ENCODE peak calls at places on chromosomes 4 and X, in four cellular contexts. T, U, L and E are unnamed samples.

GRCh38 chrX:40530471-40530870 is 50.3 kb upstream of the ATP6AP2 start:
- DNase-seq in T (no peak), U (no peak), L (no peak), E (no peak)

GRCh38 chrX:13398073-13398823 is 78.4 kb upstream of the ATXN3L start:
- DNase-seq in T (peak), U (peak), L (no peak), E (no peak)

GRCh38 chr4:5497489-5497888 is 210.9 kb downstream of the EVC2 start:
- DNase-seq in T (no peak), U (no peak), L (no peak), E (no peak)

GRCh38 chrX:53049127-53049517 is 533 bp downstream of the GPR173 start:
- DNase-seq in T (no peak), U (no peak), L (no peak), E (no peak)

GRCh38 chr4:2763511-2763967 is 7.4 kb upstream of the TNIP2 start:
- DNase-seq in T (no peak), U (no peak), L (no peak), E (no peak)

GRCh38 chr4:24971192-24971591 is 58.4 kb upstream of the CCDC149 start:
- DNase-seq in T (no peak), U (no peak), L (no peak), E (no peak)

GRCh38 chrX:15915959-15916703 is 61.5 kb upstream of the AP1S2 start:
- DNase-seq in T (no peak), U (no peak), L (no peak), E (no peak)

GRCh38 chr4:7816771-7817170 is 122.9 kb downstream of the AFAP1 start:
- DNase-seq in T (no peak), U (no peak), L (no peak), E (no peak)

GRCh38 chr4:11545651-11546050 is 117.0 kb upstream of the HS3ST1 start:
- DNase-seq in T (no peak), U (no peak), L (no peak), E (no peak)

GRCh38 chr4:139666735-139667266 is 1.2 kb downstream of the MGST2 start:
- DNase-seq in T (peak), U (no peak), L (peak), E (no peak)

GRCh38 chrX:24285082-24285481 is 28.8 kb downstream of the SUPT20HL2 start:
- DNase-seq in T (no peak), U (no peak), L (no peak), E (no peak)

GRCh38 chr4:8112036-8112576 is 46.5 kb downstream of the ABLIM2 start:
- DNase-seq in T (no peak), U (no peak), L (peak), E (no peak)

GRCh38 chr4:184801781-184802180 is 24.0 kb downstream of the ACSL1 start:
- DNase-seq in T (no peak), U (no peak), L (no peak), E (no peak)

GRCh38 chrX:10360121-10360520 is 203.3 kb downstream of the CLCN4 start:
- DNase-seq in T (no peak), U (no peak), L (no peak), E (peak)

GRCh38 chr4:116302990-116303735 is 782.2 kb downstream of the TRAM1L1 start:
- DNase-seq in T (no peak), U (no peak), L (no peak), E (no peak)

GRCh38 chrX:155086202-155086840 is 15.0 kb downstream of the BRCC3 start:
- DNase-seq in T (peak), U (no peak), L (no peak), E (no peak)

GRCh38 chrX:39840141-39841126 is 257.3 kb downstream of the BCOR start:
- DNase-seq in T (no peak), U (no peak), L (no peak), E (peak)

GRCh38 chrX:119288890-119289393 is 52.9 kb downstream of the PGRMC1 start:
- DNase-seq in T (no peak), U (no peak), L (no peak), E (no peak)

GRCh38 chr4:4995866-4996265 is 23.4 kb downstream of the CYTL1 start:
- DNase-seq in T (no peak), U (no peak), L (no peak), E (no peak)